ENCODE peak calls at places on chromosome 20, in four cellular contexts. M, L, V and F are unnamed samples. For H3K36me3, the result is how much of the 10 kb centered on the place peaks cover.

GRCh38 chr20:6434131-6434530 is 311.3 kb upstream of the FERMT1 start:
- DNase-seq in M (no peak), L (no peak), V (no peak), F (no peak)

GRCh38 chr20:60113024-60113724 is 155.0 kb downstream of the CDH26 start:
- DNase-seq in M (no peak), L (no peak), V (no peak), F (no peak)

GRCh38 chr20:16477632-16478031 is 95.6 kb downstream of the KIF16B start:
- DNase-seq in M (no peak), L (no peak), V (no peak), F (no peak)

GRCh38 chr20:21559305-21559704 is 45.4 kb upstream of the NKX2-2 start:
- DNase-seq in M (no peak), L (no peak), V (no peak), F (no peak)

GRCh38 chr20:62049342-62050165 is 16.1 kb downstream of the TAF4 start:
- DNase-seq in M (no peak), L (no peak), V (no peak), F (no peak)

GRCh38 chr20:44594730-44595129 is 12.4 kb downstream of the PKIG start:
- DNase-seq in M (no peak), L (peak), V (no peak), F (no peak)

GRCh38 chr20:32731882-32732266 is 11.4 kb downstream of the COMMD7 start:
- DNase-seq in M (no peak), L (peak), V (no peak), F (no peak)

GRCh38 chr20:64000906-64001305 is 20.0 kb downstream of the PRPF6 start:
- DNase-seq in M (no peak), L (no peak), V (no peak), F (no peak)

GRCh38 chr20:43923322-43923721 is 8.7 kb downstream of the TOX2 start:
- DNase-seq in M (no peak), L (peak), V (no peak), F (no peak)

GRCh38 chr20:31257364-31257763 is at the start of gene DEFB115:
- DNase-seq in M (no peak), L (no peak), V (no peak), F (no peak)

GRCh38 chr20:36303020-36303595 is 3.0 kb upstream of the DLGAP4 start:
- DNase-seq in M (no peak), L (no peak), V (no peak), F (no peak)

GRCh38 chr20:53865905-53866786 is 204.2 kb downstream of the BCAS1 start:
- DNase-seq in M (peak), L (peak), V (peak), F (peak)

GRCh38 chr20:58433759-58434158 is 44.7 kb downstream of the VAPB start:
- DNase-seq in M (no peak), L (peak), V (no peak), F (no peak)

GRCh38 chr20:54475334-54476287 is at the start of gene DOK5:
- DNase-seq in M (no peak), L (peak), V (peak), F (peak)

GRCh38 chr20:31721408-31722332 is 998 bp downstream of the BCL2L1 start:
- DNase-seq in M (peak), L (no peak), V (no peak), F (no peak)

GRCh38 chr20:57275813-57276212 is 9.4 kb upstream of the BMP7 start:
- DNase-seq in M (no peak), L (no peak), V (no peak), F (no peak)

GRCh38 chr20:51412333-51412761 is 130.2 kb downstream of the NFATC2 start:
- DNase-seq in M (no peak), L (peak), V (peak), F (no peak)

GRCh38 chr20:49045440-49046086 is 549 bp upstream of the CSE1L start:
- DNase-seq in M (peak), L (peak), V (peak), F (no peak)

GRCh38 chr20:61572312-61572711 is 320.3 kb downstream of the CDH4 start:
- DNase-seq in M (no peak), L (no peak), V (no peak), F (no peak)

GRCh38 chr20:21808863-21809664 is 103.6 kb downstream of the PAX1 start:
- DNase-seq in M (peak), L (no peak), V (peak), F (peak)

GRCh38 chr20:62356948-62357667 is 10.0 kb downstream of the LAMA5 start:
- DNase-seq in M (no peak), L (peak), V (peak), F (no peak)

GRCh38 chr20:10761232-10761631 is 87.4 kb upstream of the JAG1 start:
- DNase-seq in M (no peak), L (no peak), V (no peak), F (no peak)

GRCh38 chr20:37764333-37764935 is 70.6 kb downstream of the CTNNBL1 start:
- DNase-seq in M (no peak), L (peak), V (no peak), F (no peak)

GRCh38 chr20:59820204-59821041 is 113.0 kb downstream of the SYCP2 start:
- DNase-seq in M (no peak), L (peak), V (peak), F (no peak)

GRCh38 chr20:45153147-45153546 is 21.6 kb upstream of the PI3 start:
- DNase-seq in M (no peak), L (no peak), V (no peak), F (no peak)

GRCh38 chr20:64224344-64225165 is 31.0 kb upstream of the PCMTD2 start:
- DNase-seq in M (no peak), L (peak), V (no peak), F (no peak)

GRCh38 chr20:64159286-64159680 is 5.0 kb upstream of the MYT1 start:
- DNase-seq in M (no peak), L (no peak), V (no peak), F (no peak)

GRCh38 chr20:64153861-64154589 is 10.2 kb upstream of the MYT1 start:
- DNase-seq in M (no peak), L (no peak), V (no peak), F (no peak)

GRCh38 chr20:53660078-53660909 is 66.7 kb upstream of the ZNF217 start:
- DNase-seq in M (peak), L (peak), V (no peak), F (peak)

GRCh38 chr20:38873050-38873581 is 53.1 kb upstream of the FAM83D start:
- DNase-seq in M (peak), L (no peak), V (no peak), F (no peak)

GRCh38 chr20:15799871-15800270 is 773.4 kb downstream of the KIF16B start:
- DNase-seq in M (no peak), L (peak), V (no peak), F (no peak)

GRCh38 chr20:59789641-59790040 is 143.8 kb downstream of the SYCP2 start:
- DNase-seq in M (no peak), L (no peak), V (no peak), F (no peak)

GRCh38 chr20:9279905-9280304 is 211.0 kb downstream of the PLCB4 start:
- DNase-seq in M (no peak), L (peak), V (no peak), F (peak)

GRCh38 chr20:44908987-44909871 is 631 bp upstream of the PABPC1L start:
- DNase-seq in M (no peak), L (no peak), V (no peak), F (peak)

GRCh38 chr20:33796263-33796906 is 14.8 kb upstream of the CHMP4B start:
- DNase-seq in M (no peak), L (no peak), V (no peak), F (no peak)
- TF ChIP-seq EZH2phosphoT487 in M (no peak), L (no peak), V (no peak), F (no peak)

DNA sequence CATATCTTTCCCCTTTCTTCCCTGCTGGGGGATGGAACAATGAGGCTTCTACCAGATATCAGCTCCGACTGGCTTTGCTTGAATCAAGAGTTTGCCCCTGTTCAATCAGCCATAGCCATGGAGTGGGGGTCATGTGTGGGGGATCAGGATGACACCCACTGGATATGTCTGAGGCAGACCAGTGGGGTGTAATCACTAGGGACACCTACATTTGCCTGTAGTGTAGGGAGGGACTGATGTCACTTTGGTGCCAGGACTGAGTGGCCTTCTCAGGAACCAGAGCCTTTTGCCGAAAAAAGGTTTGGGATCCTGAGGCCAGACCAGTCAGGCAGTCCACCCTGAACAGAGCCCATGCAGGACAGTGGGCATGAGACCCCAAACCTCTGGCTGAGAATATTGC is 1.0 kb downstream of the ITPA start:
- DNase-seq in M (no peak), L (no peak), V (no peak), F (no peak)
- H2AFZ ChIP-seq in M (no peak), L (peak), V (no peak), F (no peak)

DNA sequence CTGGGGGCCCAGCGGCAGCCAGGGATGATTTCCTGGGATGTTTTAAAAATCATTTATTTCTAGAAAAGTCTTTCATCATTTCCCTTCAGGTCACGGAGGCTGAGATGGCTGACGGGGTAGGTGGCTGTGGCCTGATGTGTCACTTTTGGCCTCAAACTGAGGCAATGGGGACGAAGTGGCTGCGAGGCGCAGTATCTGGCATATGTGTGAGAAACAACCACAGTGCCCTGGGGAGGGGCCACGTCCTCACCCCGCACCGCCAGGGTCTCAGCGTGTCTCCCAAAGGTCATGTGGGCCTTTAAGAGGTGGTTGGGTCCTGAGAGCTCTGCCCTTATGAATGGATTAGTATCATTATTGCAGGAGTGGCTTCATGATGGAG is 120.0 kb downstream of the CEBPB start:
- DNase-seq in M (no peak), L (no peak), V (no peak), F (no peak)
- H3K36me3 ChIP-seq in M (under half), L (under half), V (under half), F (under half)

GRCh38 chr20:20083796-20084195 is 31.5 kb downstream of the CFAP61 start:
- DNase-seq in M (peak), L (peak), V (peak), F (peak)
- TF ChIP-seq EZH2phosphoT487 in M (no peak), L (no peak), V (no peak), F (no peak)

GRCh38 chr20:41173161-41173721 is 35.9 kb downstream of the PLCG1 start:
- DNase-seq in M (peak), L (peak), V (peak), F (peak)
- H2AFZ ChIP-seq in M (no peak), L (no peak), V (no peak), F (no peak)

GRCh38 chr20:25256226-25256859 is 8.5 kb downstream of the PYGB start:
- DNase-seq in M (no peak), L (peak), V (peak), F (no peak)

GRCh38 chr20:25258828-25259227 is 10.9 kb downstream of the PYGB start:
- DNase-seq in M (no peak), L (no peak), V (no peak), F (no peak)

GRCh38 chr20:25258463-25258805 is 10.5 kb downstream of the PYGB start:
- DNase-seq in M (no peak), L (no peak), V (no peak), F (no peak)

GRCh38 chr20:25257756-25258462 is 10.0 kb downstream of the PYGB start:
- DNase-seq in M (no peak), L (no peak), V (no peak), F (no peak)

DNA sequence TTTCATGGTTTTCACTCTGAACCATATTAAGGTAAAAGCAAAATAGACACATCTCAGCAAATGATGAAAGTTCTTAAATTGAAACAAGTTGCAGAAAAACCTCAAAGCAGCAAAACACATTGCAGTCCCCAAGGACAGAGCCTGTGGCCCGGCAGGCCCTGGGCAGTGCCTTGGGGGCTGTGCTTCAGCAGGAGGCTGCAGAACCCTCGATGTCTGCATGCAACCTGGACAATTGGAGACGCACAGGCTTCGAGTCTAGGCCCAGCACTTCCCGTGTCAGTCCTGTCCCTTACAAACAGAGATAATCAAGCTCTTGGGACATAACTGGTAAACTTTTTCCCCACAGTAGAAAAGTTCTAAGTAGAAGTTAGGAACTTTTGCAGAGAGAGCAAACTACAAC is 9.2 kb downstream of the PYGB start:
- DNase-seq in M (no peak), L (no peak), V (no peak), F (no peak)
- H3K36me3 ChIP-seq in M (under half), L (under half), V (under half), F (under half)